ENCODE peak calls at places on chromosomes 4 and X, in five cellular contexts. One of them, this sample, is unnamed.

GRCh38 chrX:108000751-108001150 is 18.6 kb upstream of the TEX13B start:
- DNase-seq in uterus: no peak
- DNase-seq in CD4-positive, CD25-positive, alpha-beta regulatory T cell: no peak
- DNase-seq in dorsolateral prefrontal cortex: no peak
- DNase-seq in sigmoid colon: no peak
- DNase-seq in this sample: no peak

GRCh38 chr4:80184791-80185756 is 12.2 kb upstream of the PRDM8 start:
- DNase-seq in uterus: no peak
- DNase-seq in sigmoid colon: peak; percentile 76
- DNase-seq in dorsolateral prefrontal cortex: no peak
- DNase-seq in CD4-positive, CD25-positive, alpha-beta regulatory T cell: peak; percentile 64
- DNase-seq in this sample: no peak

GRCh38 chr4:100907465-100908454 is 389.9 kb upstream of the EMCN start:
- DNase-seq in dorsolateral prefrontal cortex: no peak
- DNase-seq in uterus: no peak
- DNase-seq in CD4-positive, CD25-positive, alpha-beta regulatory T cell: no peak
- DNase-seq in sigmoid colon: no peak
- DNase-seq in this sample: no peak

GRCh38 chrX:114611018-114611619 is 27.2 kb downstream of the HTR2C start:
- DNase-seq in sigmoid colon: no peak
- DNase-seq in CD4-positive, CD25-positive, alpha-beta regulatory T cell: peak; percentile 44
- DNase-seq in uterus: peak; percentile 20
- DNase-seq in dorsolateral prefrontal cortex: no peak
- DNase-seq in this sample: peak; percentile 20

GRCh38 chr4:8117278-8117682 is 41.3 kb downstream of the ABLIM2 start:
- DNase-seq in dorsolateral prefrontal cortex: no peak
- DNase-seq in uterus: no peak
- DNase-seq in CD4-positive, CD25-positive, alpha-beta regulatory T cell: peak; percentile 38
- DNase-seq in sigmoid colon: no peak
- DNase-seq in this sample: peak; percentile 71

GRCh38 chr4:2285665-2286381 is 23.9 kb upstream of the MXD4 start:
- DNase-seq in dorsolateral prefrontal cortex: no peak
- DNase-seq in uterus: peak; percentile 10
- DNase-seq in sigmoid colon: peak; percentile 52
- DNase-seq in CD4-positive, CD25-positive, alpha-beta regulatory T cell: no peak
- DNase-seq in this sample: no peak

GRCh38 chr4:131370846-131371245 is 1778.2 kb upstream of the PCDH10 start:
- DNase-seq in uterus: no peak
- DNase-seq in dorsolateral prefrontal cortex: no peak
- DNase-seq in CD4-positive, CD25-positive, alpha-beta regulatory T cell: no peak
- DNase-seq in sigmoid colon: no peak
- DNase-seq in this sample: no peak

GRCh38 chr4:6701371-6701770 is 7.7 kb downstream of the S100P start:
- DNase-seq in CD4-positive, CD25-positive, alpha-beta regulatory T cell: peak; percentile 64
- DNase-seq in dorsolateral prefrontal cortex: no peak
- DNase-seq in sigmoid colon: no peak
- DNase-seq in uterus: no peak
- DNase-seq in this sample: peak; percentile 34

GRCh38 chr4:37890501-37891220 is at the start of gene TBC1D1:
- DNase-seq in CD4-positive, CD25-positive, alpha-beta regulatory T cell: peak; percentile 58
- DNase-seq in uterus: peak; percentile 63
- DNase-seq in dorsolateral prefrontal cortex: peak; percentile 79
- DNase-seq in sigmoid colon: peak; percentile 93
- DNase-seq in this sample: no peak

GRCh38 chr4:108172231-108172779 is 3.6 kb upstream of the LEF1 start:
- DNase-seq in uterus: no peak
- DNase-seq in sigmoid colon: no peak
- DNase-seq in dorsolateral prefrontal cortex: no peak
- DNase-seq in CD4-positive, CD25-positive, alpha-beta regulatory T cell: peak; percentile 45
- DNase-seq in this sample: no peak

GRCh38 chr4:169723207-169723606 is 34.5 kb downstream of the HPF1 start:
- DNase-seq in uterus: no peak
- DNase-seq in sigmoid colon: no peak
- DNase-seq in CD4-positive, CD25-positive, alpha-beta regulatory T cell: peak; percentile 7
- DNase-seq in dorsolateral prefrontal cortex: no peak
- DNase-seq in this sample: peak; percentile 37

GRCh38 chr4:89298788-89299152 is 8.8 kb downstream of the GPRIN3 start:
- DNase-seq in CD4-positive, CD25-positive, alpha-beta regulatory T cell: peak; percentile 84
- DNase-seq in sigmoid colon: no peak
- DNase-seq in dorsolateral prefrontal cortex: no peak
- DNase-seq in uterus: no peak
- DNase-seq in this sample: peak; percentile 6

GRCh38 chr4:1748465-1748995 is 27.2 kb downstream of the TACC3 start:
- DNase-seq in CD4-positive, CD25-positive, alpha-beta regulatory T cell: peak; percentile 81
- DNase-seq in uterus: peak; percentile 37
- DNase-seq in dorsolateral prefrontal cortex: peak; percentile 70
- DNase-seq in sigmoid colon: peak; percentile 78
- DNase-seq in this sample: peak; percentile 63

GRCh38 chrX:119694601-119695534 is 1.9 kb upstream of the SEPTIN6 start:
- DNase-seq in dorsolateral prefrontal cortex: no peak
- DNase-seq in CD4-positive, CD25-positive, alpha-beta regulatory T cell: no peak
- DNase-seq in sigmoid colon: peak; percentile 70
- DNase-seq in uterus: no peak
- DNase-seq in this sample: no peak

GRCh38 chr4:124948976-124949597 is 236.6 kb upstream of the ANKRD50 start:
- DNase-seq in CD4-positive, CD25-positive, alpha-beta regulatory T cell: no peak
- DNase-seq in dorsolateral prefrontal cortex: no peak
- DNase-seq in sigmoid colon: no peak
- DNase-seq in uterus: no peak
- DNase-seq in this sample: no peak

GRCh38 chrX:9788908-9789307 is 2.7 kb downstream of the SHROOM2 start:
- DNase-seq in sigmoid colon: no peak
- DNase-seq in CD4-positive, CD25-positive, alpha-beta regulatory T cell: no peak
- DNase-seq in dorsolateral prefrontal cortex: no peak
- DNase-seq in uterus: no peak
- DNase-seq in this sample: no peak

GRCh38 chr4:44869222-44869882 is 143.0 kb upstream of the GNPDA2 start:
- DNase-seq in dorsolateral prefrontal cortex: no peak
- DNase-seq in sigmoid colon: no peak
- DNase-seq in CD4-positive, CD25-positive, alpha-beta regulatory T cell: no peak
- DNase-seq in uterus: no peak
- DNase-seq in this sample: peak; percentile 10

GRCh38 chr4:19686456-19686855 is 565.2 kb upstream of the SLIT2 start:
- DNase-seq in uterus: no peak
- DNase-seq in CD4-positive, CD25-positive, alpha-beta regulatory T cell: no peak
- DNase-seq in dorsolateral prefrontal cortex: no peak
- DNase-seq in sigmoid colon: no peak
- DNase-seq in this sample: no peak

GRCh38 chr4:73776363-73776762 is 36.0 kb downstream of the CXCL8 start:
- DNase-seq in dorsolateral prefrontal cortex: no peak
- DNase-seq in sigmoid colon: peak; percentile 68
- DNase-seq in CD4-positive, CD25-positive, alpha-beta regulatory T cell: no peak
- DNase-seq in uterus: peak; percentile 51
- DNase-seq in this sample: no peak

GRCh38 chr4:126682250-126682649 is 950.5 kb upstream of the INTU start:
- DNase-seq in dorsolateral prefrontal cortex: no peak
- DNase-seq in sigmoid colon: no peak
- DNase-seq in CD4-positive, CD25-positive, alpha-beta regulatory T cell: no peak
- DNase-seq in uterus: no peak
- DNase-seq in this sample: no peak

GRCh38 chr4:16225996-16226815 is at the start of gene TAPT1:
- DNase-seq in dorsolateral prefrontal cortex: peak; percentile 86
- DNase-seq in CD4-positive, CD25-positive, alpha-beta regulatory T cell: peak; percentile 74
- DNase-seq in sigmoid colon: peak; percentile 89
- DNase-seq in uterus: peak; percentile 74
- DNase-seq in this sample: no peak

GRCh38 chr4:107870916-107871786 is 46.4 kb downstream of the SGMS2 start:
- DNase-seq in uterus: no peak
- DNase-seq in dorsolateral prefrontal cortex: no peak
- DNase-seq in sigmoid colon: no peak
- DNase-seq in CD4-positive, CD25-positive, alpha-beta regulatory T cell: no peak
- DNase-seq in this sample: no peak

GRCh38 chrX:65925592-65925991 is 114.3 kb downstream of the VSIG4 start:
- DNase-seq in CD4-positive, CD25-positive, alpha-beta regulatory T cell: no peak
- DNase-seq in dorsolateral prefrontal cortex: no peak
- DNase-seq in sigmoid colon: no peak
- DNase-seq in uterus: no peak
- DNase-seq in this sample: no peak

GRCh38 chr4:5051210-5051691 is at the start of gene STK32B:
- DNase-seq in dorsolateral prefrontal cortex: peak; percentile 69
- DNase-seq in sigmoid colon: peak; percentile 83
- DNase-seq in uterus: peak; percentile 55
- DNase-seq in CD4-positive, CD25-positive, alpha-beta regulatory T cell: peak; percentile 29
- DNase-seq in this sample: no peak

GRCh38 chrX:34734383-34734782 is 77.3 kb upstream of the TMEM47 start:
- DNase-seq in uterus: no peak
- DNase-seq in dorsolateral prefrontal cortex: no peak
- DNase-seq in CD4-positive, CD25-positive, alpha-beta regulatory T cell: no peak
- DNase-seq in sigmoid colon: no peak
- DNase-seq in this sample: no peak

GRCh38 chr4:38005637-38006036 is 45.4 kb downstream of the PTTG2 start:
- DNase-seq in sigmoid colon: no peak
- DNase-seq in dorsolateral prefrontal cortex: no peak
- DNase-seq in uterus: no peak
- DNase-seq in CD4-positive, CD25-positive, alpha-beta regulatory T cell: no peak
- DNase-seq in this sample: no peak

GRCh38 chrX:23292979-23293651 is 41.5 kb upstream of the PTCHD1 start:
- DNase-seq in CD4-positive, CD25-positive, alpha-beta regulatory T cell: no peak
- DNase-seq in dorsolateral prefrontal cortex: peak; percentile 45
- DNase-seq in sigmoid colon: peak; percentile 64
- DNase-seq in uterus: no peak
- DNase-seq in this sample: no peak

GRCh38 chr4:15327311-15328298 is 100.2 kb upstream of the C1QTNF7 start:
- DNase-seq in dorsolateral prefrontal cortex: no peak
- DNase-seq in CD4-positive, CD25-positive, alpha-beta regulatory T cell: no peak
- DNase-seq in uterus: no peak
- DNase-seq in sigmoid colon: no peak
- DNase-seq in this sample: no peak

GRCh38 chr4:67035501-67035900 is 509.8 kb downstream of the CENPC start:
- DNase-seq in dorsolateral prefrontal cortex: no peak
- DNase-seq in sigmoid colon: no peak
- DNase-seq in uterus: no peak
- DNase-seq in CD4-positive, CD25-positive, alpha-beta regulatory T cell: no peak
- DNase-seq in this sample: no peak

DNA sequence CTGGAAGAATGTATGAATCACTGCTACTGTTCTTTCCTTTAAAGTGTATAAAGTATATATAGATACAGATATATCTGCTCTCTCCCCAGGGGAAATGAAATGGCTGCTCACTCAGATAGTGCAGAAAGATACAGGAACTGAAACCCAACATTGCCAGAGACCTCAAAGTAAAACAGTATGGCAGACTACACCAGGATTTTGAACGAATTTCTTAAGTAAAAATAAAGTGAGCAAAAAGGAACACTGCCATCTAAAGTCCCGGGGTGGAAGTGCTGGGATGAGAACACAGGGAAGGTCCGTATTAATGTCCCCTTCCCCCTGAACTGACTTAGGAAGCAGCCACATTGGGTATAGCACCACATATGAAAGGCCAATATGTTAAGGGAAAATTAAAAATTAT is 93.4 kb downstream of the TMA16 start:
- DNase-seq in CD4-positive, CD25-positive, alpha-beta regulatory T cell: peak; percentile 7
- DNase-seq in uterus: no peak
- DNase-seq in dorsolateral prefrontal cortex: no peak
- DNase-seq in sigmoid colon: no peak
- DNase-seq in this sample: no peak
- H3K4me3 ChIP-seq in CD4-positive, CD25-positive, alpha-beta regulatory T cell: no peak overlapping the region
- H3K4me3 ChIP-seq in uterus: no peak overlapping the region
- H3K4me3 ChIP-seq in dorsolateral prefrontal cortex: no peak overlapping the region
- H3K4me3 ChIP-seq in sigmoid colon: no peak overlapping the region
- H3K4me3 ChIP-seq in this sample: no peak overlapping the region

GRCh38 chr4:98603683-98604573 is 54.5 kb downstream of the TSPAN5 start:
- DNase-seq in uterus: no peak
- DNase-seq in dorsolateral prefrontal cortex: no peak
- DNase-seq in CD4-positive, CD25-positive, alpha-beta regulatory T cell: peak; percentile 38
- DNase-seq in sigmoid colon: no peak
- DNase-seq in this sample: no peak
- H3K4me3 ChIP-seq in uterus: no peak overlapping the region
- H3K4me3 ChIP-seq in dorsolateral prefrontal cortex: peak overlapping the region; percentile 5
- H3K4me3 ChIP-seq in CD4-positive, CD25-positive, alpha-beta regulatory T cell: peak overlapping the region; percentile 73
- H3K4me3 ChIP-seq in sigmoid colon: no peak overlapping the region
- H3K4me3 ChIP-seq in this sample: no peak overlapping the region

GRCh38 chr4:121697626-121698025 is 846 bp upstream of the ANXA5 start:
- DNase-seq in sigmoid colon: no peak
- DNase-seq in CD4-positive, CD25-positive, alpha-beta regulatory T cell: peak; percentile 43
- DNase-seq in uterus: no peak
- DNase-seq in dorsolateral prefrontal cortex: no peak
- DNase-seq in this sample: no peak
- H3K4me3 ChIP-seq in sigmoid colon: peak overlapping the region; percentile 94
- H3K4me3 ChIP-seq in CD4-positive, CD25-positive, alpha-beta regulatory T cell: peak overlapping the region; percentile 94
- H3K4me3 ChIP-seq in uterus: peak overlapping the region; percentile 94
- H3K4me3 ChIP-seq in dorsolateral prefrontal cortex: peak overlapping the region; percentile 85
- H3K4me3 ChIP-seq in this sample: no peak overlapping the region

DNA sequence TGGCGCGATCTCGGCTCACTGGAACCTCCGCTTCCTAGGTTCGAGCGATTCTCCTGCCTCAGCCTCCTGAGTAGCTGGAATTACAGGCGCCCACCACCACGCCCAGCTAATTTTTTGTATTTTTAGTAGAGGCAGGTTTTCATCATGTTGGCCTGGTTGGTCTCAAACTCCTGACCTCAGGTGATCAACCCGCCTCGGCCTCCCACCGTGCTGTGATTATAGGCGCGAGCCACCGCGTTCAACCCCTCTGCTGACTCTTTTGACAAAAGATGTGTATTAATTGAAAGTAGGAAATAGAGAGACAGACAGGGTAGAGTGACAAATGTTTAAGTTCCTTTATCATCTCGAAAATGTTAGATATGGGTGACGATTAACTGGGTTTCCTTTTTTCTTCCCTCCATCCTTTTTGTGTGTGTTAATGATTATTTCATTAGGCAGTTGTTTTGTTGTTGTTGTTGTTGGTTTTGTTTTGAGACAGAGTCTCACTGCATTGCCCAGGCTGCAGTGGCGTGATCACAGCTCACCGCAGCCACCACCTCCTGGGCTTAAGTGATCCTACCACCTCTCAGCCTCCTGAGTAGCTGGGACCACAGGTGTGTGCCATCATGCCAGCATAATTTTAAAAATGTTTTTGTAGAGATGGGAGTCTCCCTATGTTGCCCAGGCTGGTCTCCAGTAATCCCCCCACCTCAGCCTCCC is 79.5 kb downstream of the KDM6A start:
- DNase-seq in CD4-positive, CD25-positive, alpha-beta regulatory T cell: no peak
- DNase-seq in sigmoid colon: no peak
- DNase-seq in dorsolateral prefrontal cortex: no peak
- DNase-seq in uterus: no peak
- DNase-seq in this sample: no peak
- H3K4me3 ChIP-seq in CD4-positive, CD25-positive, alpha-beta regulatory T cell: no peak overlapping the region
- H3K4me3 ChIP-seq in sigmoid colon: no peak overlapping the region
- H3K4me3 ChIP-seq in dorsolateral prefrontal cortex: no peak overlapping the region
- H3K4me3 ChIP-seq in uterus: no peak overlapping the region
- H3K4me3 ChIP-seq in this sample: no peak overlapping the region